ENCODE peak calls at places on chromosomes 1 and 21, in ten cellular contexts. One of them, this sample, is unnamed.
A peak's percentile ranks its signal among the peaks of the same experiment; 100 is the strongest.

GRCh38 chr1:101238041-101238515 is 1.3 kb downstream of the S1PR1 start:
- DNase-seq in T1000: no peak
- DNase-seq in adrenal gland: peak; percentile 29
- DNase-seq in T-helper 17 cell: no peak
- DNase-seq in MV-4-11: no peak
- DNase-seq in neural crest cell: no peak
- DNase-seq in EH: no peak
- DNase-seq in body of pancreas: no peak
- DNase-seq in CD8-positive, alpha-beta T cell: peak; percentile 85
- DNase-seq in stimulated activated CD8-positive, alpha-beta memory T cell treated with anti-CD3 and anti-CD28 coated beads, Interleukin-2, amount 100 ng/mL, for 48 hours: peak; percentile 40
- DNase-seq in this sample: peak; percentile 33

GRCh38 chr1:11107541-11107940 is 7.9 kb upstream of the EXOSC10 start:
- DNase-seq in T1000: no peak
- DNase-seq in T-helper 17 cell: no peak
- DNase-seq in adrenal gland: no peak
- DNase-seq in body of pancreas: no peak
- DNase-seq in EH: no peak
- DNase-seq in CD8-positive, alpha-beta T cell: no peak
- DNase-seq in neural crest cell: no peak
- DNase-seq in stimulated activated CD8-positive, alpha-beta memory T cell treated with anti-CD3 and anti-CD28 coated beads, Interleukin-2, amount 100 ng/mL, for 48 hours: no peak
- DNase-seq in MV-4-11: no peak
- DNase-seq in this sample: no peak

GRCh38 chr1:11281518-11282331 is 8.7 kb downstream of the UBIAD1 start:
- DNase-seq in MV-4-11: no peak
- DNase-seq in T1000: no peak
- DNase-seq in body of pancreas: no peak
- DNase-seq in neural crest cell: no peak
- DNase-seq in EH: peak; percentile 92
- DNase-seq in adrenal gland: peak; percentile 44
- DNase-seq in CD8-positive, alpha-beta T cell: no peak
- DNase-seq in T-helper 17 cell: no peak
- DNase-seq in stimulated activated CD8-positive, alpha-beta memory T cell treated with anti-CD3 and anti-CD28 coated beads, Interleukin-2, amount 100 ng/mL, for 48 hours: no peak
- DNase-seq in this sample: no peak

GRCh38 chr1:235984041-235984820 is 80.7 kb downstream of the NID1 start:
- DNase-seq in EH: peak; percentile 93
- DNase-seq in stimulated activated CD8-positive, alpha-beta memory T cell treated with anti-CD3 and anti-CD28 coated beads, Interleukin-2, amount 100 ng/mL, for 48 hours: no peak
- DNase-seq in adrenal gland: no peak
- DNase-seq in T1000: no peak
- DNase-seq in neural crest cell: no peak
- DNase-seq in MV-4-11: no peak
- DNase-seq in CD8-positive, alpha-beta T cell: no peak
- DNase-seq in T-helper 17 cell: no peak
- DNase-seq in body of pancreas: no peak
- DNase-seq in this sample: no peak

GRCh38 chr1:154715385-154715784 is 107.4 kb upstream of the ADAR start:
- DNase-seq in T1000: no peak
- DNase-seq in MV-4-11: no peak
- DNase-seq in stimulated activated CD8-positive, alpha-beta memory T cell treated with anti-CD3 and anti-CD28 coated beads, Interleukin-2, amount 100 ng/mL, for 48 hours: no peak
- DNase-seq in CD8-positive, alpha-beta T cell: no peak
- DNase-seq in T-helper 17 cell: no peak
- DNase-seq in neural crest cell: no peak
- DNase-seq in adrenal gland: no peak
- DNase-seq in body of pancreas: no peak
- DNase-seq in EH: no peak
- DNase-seq in this sample: no peak

GRCh38 chr1:27564710-27565649 is 39.0 kb downstream of the AHDC1 start:
- DNase-seq in adrenal gland: no peak
- DNase-seq in body of pancreas: peak; percentile 21
- DNase-seq in T1000: no peak
- DNase-seq in CD8-positive, alpha-beta T cell: no peak
- DNase-seq in neural crest cell: no peak
- DNase-seq in EH: no peak
- DNase-seq in MV-4-11: no peak
- DNase-seq in T-helper 17 cell: no peak
- DNase-seq in stimulated activated CD8-positive, alpha-beta memory T cell treated with anti-CD3 and anti-CD28 coated beads, Interleukin-2, amount 100 ng/mL, for 48 hours: no peak
- DNase-seq in this sample: peak; percentile 66

GRCh38 chr1:8598060-8598724 is 219.2 kb downstream of the RERE start:
- DNase-seq in neural crest cell: no peak
- DNase-seq in body of pancreas: peak; percentile 50
- DNase-seq in CD8-positive, alpha-beta T cell: no peak
- DNase-seq in T1000: no peak
- DNase-seq in stimulated activated CD8-positive, alpha-beta memory T cell treated with anti-CD3 and anti-CD28 coated beads, Interleukin-2, amount 100 ng/mL, for 48 hours: no peak
- DNase-seq in MV-4-11: no peak
- DNase-seq in adrenal gland: peak; percentile 29
- DNase-seq in EH: peak; percentile 47
- DNase-seq in T-helper 17 cell: no peak
- DNase-seq in this sample: peak; percentile 31

GRCh38 chr1:202998836-202999750 is 8.1 kb upstream of the TMEM183A start:
- DNase-seq in EH: peak; percentile 57
- DNase-seq in neural crest cell: peak; percentile 68
- DNase-seq in body of pancreas: peak; percentile 66
- DNase-seq in T1000: peak; percentile 29
- DNase-seq in MV-4-11: peak; percentile 65
- DNase-seq in CD8-positive, alpha-beta T cell: peak; percentile 72
- DNase-seq in stimulated activated CD8-positive, alpha-beta memory T cell treated with anti-CD3 and anti-CD28 coated beads, Interleukin-2, amount 100 ng/mL, for 48 hours: no peak
- DNase-seq in T-helper 17 cell: peak; percentile 16
- DNase-seq in adrenal gland: peak; percentile 82
- DNase-seq in this sample: peak; percentile 47

GRCh38 chr1:61568460-61569211 is 156.3 kb downstream of the TM2D1 start:
- DNase-seq in T1000: no peak
- DNase-seq in stimulated activated CD8-positive, alpha-beta memory T cell treated with anti-CD3 and anti-CD28 coated beads, Interleukin-2, amount 100 ng/mL, for 48 hours: no peak
- DNase-seq in MV-4-11: no peak
- DNase-seq in EH: no peak
- DNase-seq in CD8-positive, alpha-beta T cell: no peak
- DNase-seq in adrenal gland: no peak
- DNase-seq in body of pancreas: no peak
- DNase-seq in T-helper 17 cell: no peak
- DNase-seq in neural crest cell: no peak
- DNase-seq in this sample: no peak

GRCh38 chr1:53919675-53920066 is 25.7 kb downstream of the DIO1 start:
- DNase-seq in T1000: no peak
- DNase-seq in neural crest cell: no peak
- DNase-seq in EH: peak; percentile 56
- DNase-seq in CD8-positive, alpha-beta T cell: no peak
- DNase-seq in body of pancreas: no peak
- DNase-seq in MV-4-11: no peak
- DNase-seq in T-helper 17 cell: no peak
- DNase-seq in adrenal gland: no peak
- DNase-seq in stimulated activated CD8-positive, alpha-beta memory T cell treated with anti-CD3 and anti-CD28 coated beads, Interleukin-2, amount 100 ng/mL, for 48 hours: no peak
- DNase-seq in this sample: no peak

GRCh38 chr1:178682886-178683285 is 42.2 kb upstream of the RALGPS2 start:
- DNase-seq in adrenal gland: no peak
- DNase-seq in T-helper 17 cell: no peak
- DNase-seq in T1000: no peak
- DNase-seq in neural crest cell: no peak
- DNase-seq in body of pancreas: no peak
- DNase-seq in CD8-positive, alpha-beta T cell: no peak
- DNase-seq in EH: no peak
- DNase-seq in MV-4-11: no peak
- DNase-seq in stimulated activated CD8-positive, alpha-beta memory T cell treated with anti-CD3 and anti-CD28 coated beads, Interleukin-2, amount 100 ng/mL, for 48 hours: no peak
- DNase-seq in this sample: no peak

GRCh38 chr1:57195436-57195941 is 228.4 kb downstream of the DAB1 start:
- DNase-seq in adrenal gland: no peak
- DNase-seq in MV-4-11: no peak
- DNase-seq in CD8-positive, alpha-beta T cell: no peak
- DNase-seq in stimulated activated CD8-positive, alpha-beta memory T cell treated with anti-CD3 and anti-CD28 coated beads, Interleukin-2, amount 100 ng/mL, for 48 hours: no peak
- DNase-seq in neural crest cell: no peak
- DNase-seq in T-helper 17 cell: no peak
- DNase-seq in T1000: no peak
- DNase-seq in body of pancreas: no peak
- DNase-seq in EH: no peak
- DNase-seq in this sample: no peak

GRCh38 chr21:38170283-38170682 is 86.5 kb upstream of the KCNJ15 start:
- DNase-seq in stimulated activated CD8-positive, alpha-beta memory T cell treated with anti-CD3 and anti-CD28 coated beads, Interleukin-2, amount 100 ng/mL, for 48 hours: no peak
- DNase-seq in neural crest cell: no peak
- DNase-seq in EH: peak; percentile 52
- DNase-seq in adrenal gland: no peak
- DNase-seq in MV-4-11: no peak
- DNase-seq in CD8-positive, alpha-beta T cell: no peak
- DNase-seq in T1000: no peak
- DNase-seq in T-helper 17 cell: no peak
- DNase-seq in body of pancreas: no peak
- DNase-seq in this sample: peak; percentile 24

GRCh38 chr1:33331444-33332356 is 10.8 kb upstream of the A3GALT2 start:
- DNase-seq in stimulated activated CD8-positive, alpha-beta memory T cell treated with anti-CD3 and anti-CD28 coated beads, Interleukin-2, amount 100 ng/mL, for 48 hours: no peak
- DNase-seq in adrenal gland: no peak
- DNase-seq in T1000: no peak
- DNase-seq in neural crest cell: no peak
- DNase-seq in MV-4-11: no peak
- DNase-seq in EH: peak; percentile 88
- DNase-seq in T-helper 17 cell: no peak
- DNase-seq in body of pancreas: no peak
- DNase-seq in CD8-positive, alpha-beta T cell: no peak
- DNase-seq in this sample: no peak

GRCh38 chr1:226973371-226973897 is 33.3 kb downstream of the COQ8A start:
- DNase-seq in T-helper 17 cell: no peak
- DNase-seq in MV-4-11: no peak
- DNase-seq in adrenal gland: no peak
- DNase-seq in neural crest cell: no peak
- DNase-seq in T1000: no peak
- DNase-seq in EH: no peak
- DNase-seq in body of pancreas: peak; percentile 17
- DNase-seq in CD8-positive, alpha-beta T cell: no peak
- DNase-seq in stimulated activated CD8-positive, alpha-beta memory T cell treated with anti-CD3 and anti-CD28 coated beads, Interleukin-2, amount 100 ng/mL, for 48 hours: no peak
- DNase-seq in this sample: no peak

GRCh38 chr1:228342627-228343210 is 63.9 kb downstream of the TRIM11 start:
- DNase-seq in T-helper 17 cell: peak; percentile 6
- DNase-seq in EH: no peak
- DNase-seq in adrenal gland: no peak
- DNase-seq in neural crest cell: no peak
- DNase-seq in CD8-positive, alpha-beta T cell: no peak
- DNase-seq in body of pancreas: peak; percentile 6
- DNase-seq in T1000: no peak
- DNase-seq in MV-4-11: no peak
- DNase-seq in stimulated activated CD8-positive, alpha-beta memory T cell treated with anti-CD3 and anti-CD28 coated beads, Interleukin-2, amount 100 ng/mL, for 48 hours: no peak
- DNase-seq in this sample: no peak

GRCh38 chr21:35989185-35989735 is 71.1 kb downstream of the SETD4 start:
- DNase-seq in MV-4-11: no peak
- DNase-seq in T-helper 17 cell: no peak
- DNase-seq in body of pancreas: no peak
- DNase-seq in CD8-positive, alpha-beta T cell: no peak
- DNase-seq in EH: no peak
- DNase-seq in stimulated activated CD8-positive, alpha-beta memory T cell treated with anti-CD3 and anti-CD28 coated beads, Interleukin-2, amount 100 ng/mL, for 48 hours: no peak
- DNase-seq in T1000: no peak
- DNase-seq in neural crest cell: no peak
- DNase-seq in adrenal gland: no peak
- DNase-seq in this sample: peak; percentile 53

GRCh38 chr1:111507411-111508201 is 4.2 kb upstream of the ADORA3 start:
- DNase-seq in stimulated activated CD8-positive, alpha-beta memory T cell treated with anti-CD3 and anti-CD28 coated beads, Interleukin-2, amount 100 ng/mL, for 48 hours: peak; percentile 43
- DNase-seq in T-helper 17 cell: peak; percentile 45
- DNase-seq in adrenal gland: peak; percentile 81
- DNase-seq in T1000: peak; percentile 61
- DNase-seq in CD8-positive, alpha-beta T cell: peak; percentile 79
- DNase-seq in neural crest cell: peak; percentile 75
- DNase-seq in EH: peak; percentile 81
- DNase-seq in body of pancreas: peak; percentile 47
- DNase-seq in MV-4-11: peak; percentile 99
- DNase-seq in this sample: peak; percentile 80

GRCh38 chr1:151563376-151563775 is 23.3 kb downstream of the TUFT1 start:
- DNase-seq in neural crest cell: no peak
- DNase-seq in EH: no peak
- DNase-seq in adrenal gland: no peak
- DNase-seq in T1000: no peak
- DNase-seq in T-helper 17 cell: no peak
- DNase-seq in MV-4-11: no peak
- DNase-seq in stimulated activated CD8-positive, alpha-beta memory T cell treated with anti-CD3 and anti-CD28 coated beads, Interleukin-2, amount 100 ng/mL, for 48 hours: no peak
- DNase-seq in CD8-positive, alpha-beta T cell: no peak
- DNase-seq in body of pancreas: no peak
- DNase-seq in this sample: no peak

GRCh38 chr1:1631793-1632420 is at the start of gene MMP23B:
- DNase-seq in CD8-positive, alpha-beta T cell: no peak
- DNase-seq in body of pancreas: no peak
- DNase-seq in stimulated activated CD8-positive, alpha-beta memory T cell treated with anti-CD3 and anti-CD28 coated beads, Interleukin-2, amount 100 ng/mL, for 48 hours: no peak
- DNase-seq in adrenal gland: no peak
- DNase-seq in neural crest cell: no peak
- DNase-seq in MV-4-11: no peak
- DNase-seq in T1000: no peak
- DNase-seq in EH: no peak
- DNase-seq in T-helper 17 cell: no peak
- DNase-seq in this sample: peak; percentile 38

GRCh38 chr1:156624814-156625435 is 5.7 kb downstream of the HAPLN2 start:
- DNase-seq in T1000: no peak
- DNase-seq in EH: no peak
- DNase-seq in neural crest cell: no peak
- DNase-seq in MV-4-11: no peak
- DNase-seq in body of pancreas: no peak
- DNase-seq in adrenal gland: no peak
- DNase-seq in stimulated activated CD8-positive, alpha-beta memory T cell treated with anti-CD3 and anti-CD28 coated beads, Interleukin-2, amount 100 ng/mL, for 48 hours: no peak
- DNase-seq in T-helper 17 cell: no peak
- DNase-seq in CD8-positive, alpha-beta T cell: no peak
- DNase-seq in this sample: no peak

GRCh38 chr1:56489695-56490094 is 89.7 kb downstream of the PLPP3 start:
- DNase-seq in stimulated activated CD8-positive, alpha-beta memory T cell treated with anti-CD3 and anti-CD28 coated beads, Interleukin-2, amount 100 ng/mL, for 48 hours: no peak
- DNase-seq in MV-4-11: no peak
- DNase-seq in T-helper 17 cell: no peak
- DNase-seq in CD8-positive, alpha-beta T cell: no peak
- DNase-seq in body of pancreas: no peak
- DNase-seq in adrenal gland: no peak
- DNase-seq in EH: no peak
- DNase-seq in neural crest cell: no peak
- DNase-seq in T1000: no peak
- DNase-seq in this sample: no peak

GRCh38 chr21:43369596-43370090 is 57.3 kb downstream of the SIK1 start:
- DNase-seq in EH: no peak
- DNase-seq in adrenal gland: no peak
- DNase-seq in MV-4-11: no peak
- DNase-seq in stimulated activated CD8-positive, alpha-beta memory T cell treated with anti-CD3 and anti-CD28 coated beads, Interleukin-2, amount 100 ng/mL, for 48 hours: no peak
- DNase-seq in body of pancreas: no peak
- DNase-seq in CD8-positive, alpha-beta T cell: no peak
- DNase-seq in T-helper 17 cell: no peak
- DNase-seq in T1000: no peak
- DNase-seq in neural crest cell: no peak
- DNase-seq in this sample: no peak

GRCh38 chr21:44960141-44961092 is 20.6 kb downstream of the SLX9 start:
- DNase-seq in MV-4-11: no peak
- DNase-seq in EH: no peak
- DNase-seq in CD8-positive, alpha-beta T cell: no peak
- DNase-seq in adrenal gland: no peak
- DNase-seq in neural crest cell: no peak
- DNase-seq in T1000: no peak
- DNase-seq in stimulated activated CD8-positive, alpha-beta memory T cell treated with anti-CD3 and anti-CD28 coated beads, Interleukin-2, amount 100 ng/mL, for 48 hours: no peak
- DNase-seq in T-helper 17 cell: no peak
- DNase-seq in body of pancreas: no peak
- DNase-seq in this sample: peak; percentile 16

GRCh38 chr1:4768553-4768952 is 114.1 kb downstream of the AJAP1 start:
- DNase-seq in adrenal gland: no peak
- DNase-seq in MV-4-11: no peak
- DNase-seq in T-helper 17 cell: no peak
- DNase-seq in T1000: no peak
- DNase-seq in stimulated activated CD8-positive, alpha-beta memory T cell treated with anti-CD3 and anti-CD28 coated beads, Interleukin-2, amount 100 ng/mL, for 48 hours: no peak
- DNase-seq in neural crest cell: no peak
- DNase-seq in CD8-positive, alpha-beta T cell: no peak
- DNase-seq in body of pancreas: no peak
- DNase-seq in EH: no peak
- DNase-seq in this sample: no peak

GRCh38 chr1:188463919-188464318 is 1635.2 kb downstream of the PLA2G4A start:
- DNase-seq in T-helper 17 cell: no peak
- DNase-seq in stimulated activated CD8-positive, alpha-beta memory T cell treated with anti-CD3 and anti-CD28 coated beads, Interleukin-2, amount 100 ng/mL, for 48 hours: no peak
- DNase-seq in neural crest cell: no peak
- DNase-seq in CD8-positive, alpha-beta T cell: no peak
- DNase-seq in EH: no peak
- DNase-seq in body of pancreas: no peak
- DNase-seq in T1000: no peak
- DNase-seq in adrenal gland: no peak
- DNase-seq in MV-4-11: no peak
- DNase-seq in this sample: no peak

GRCh38 chr1:185483647-185484450 is 166.8 kb upstream of the IVNS1ABP start:
- DNase-seq in T-helper 17 cell: no peak
- DNase-seq in CD8-positive, alpha-beta T cell: no peak
- DNase-seq in adrenal gland: no peak
- DNase-seq in T1000: peak; percentile 4
- DNase-seq in EH: peak; percentile 98
- DNase-seq in MV-4-11: peak; percentile 64
- DNase-seq in stimulated activated CD8-positive, alpha-beta memory T cell treated with anti-CD3 and anti-CD28 coated beads, Interleukin-2, amount 100 ng/mL, for 48 hours: no peak
- DNase-seq in body of pancreas: no peak
- DNase-seq in neural crest cell: no peak
- DNase-seq in this sample: no peak

GRCh38 chr1:20785907-20786309 is 1.2 kb downstream of the HP1BP3 start:
- DNase-seq in stimulated activated CD8-positive, alpha-beta memory T cell treated with anti-CD3 and anti-CD28 coated beads, Interleukin-2, amount 100 ng/mL, for 48 hours: peak; percentile 4
- DNase-seq in T-helper 17 cell: no peak
- DNase-seq in neural crest cell: peak; percentile 3
- DNase-seq in adrenal gland: no peak
- DNase-seq in EH: no peak
- DNase-seq in T1000: no peak
- DNase-seq in MV-4-11: no peak
- DNase-seq in body of pancreas: no peak
- DNase-seq in CD8-positive, alpha-beta T cell: no peak
- DNase-seq in this sample: no peak

This sample was measured in left cardiac atrium.